ENCODE peak calls at places on chromosomes 7 and 10, in eight cellular contexts. T is endothelial cell; D is activated CD8-positive, alpha-beta memory T cell treated with anti-CD3 and anti-CD28 coated beads for 1 hour; V is sigmoid colon; Z is GM19239; H is mammary epithelial cell; O is hypothalamus; N is fibroblast of the conjunctiva. J is an unnamed sample.

GRCh38 chr7:47539398-47540052 is 42.4 kb downstream of the TNS3 start:
- DNase-seq in V (no peak), H (no peak), D (no peak), T (no peak), O (no peak), N (no peak), Z (no peak), J (no peak)

GRCh38 chr7:158530800-158531609 is 56.6 kb downstream of the PTPRN2 start:
- DNase-seq in Z (no peak), H (no peak), O (no peak), T (no peak), D (no peak), V (no peak), N (no peak), J (no peak)

GRCh38 chr7:134866581-134866980 is 87.1 kb downstream of the CALD1 start:
- DNase-seq in H (no peak), V (no peak), T (peak), Z (no peak), D (no peak), O (no peak), N (no peak), J (no peak)

GRCh38 chr10:62437696-62438095 is 63.5 kb downstream of the ZNF365 start:
- DNase-seq in O (no peak), H (peak), Z (no peak), N (peak), D (no peak), T (peak), V (no peak), J (no peak)

GRCh38 chr7:106217089-106217542 is 67.7 kb downstream of the NAMPT start:
- DNase-seq in D (no peak), O (no peak), V (peak), T (no peak), Z (no peak), H (peak), N (peak), J (no peak)

GRCh38 chr10:69912584-69912983 is 110.9 kb downstream of the COL13A1 start:
- DNase-seq in Z (no peak), T (no peak), N (no peak), H (no peak), V (no peak), O (no peak), D (no peak), J (no peak)

GRCh38 chr7:1946461-1947450 is 276.7 kb downstream of the ELFN1 start:
- DNase-seq in H (no peak), N (no peak), O (no peak), V (peak), T (no peak), D (no peak), Z (no peak), J (no peak)

GRCh38 chr10:128927389-128927788 is 539.7 kb upstream of the MGMT start:
- DNase-seq in V (no peak), H (no peak), Z (no peak), O (no peak), D (no peak), N (peak), T (no peak), J (no peak)

GRCh38 chr7:79598351-79598750 is 144.9 kb upstream of the MAGI2 start:
- DNase-seq in O (no peak), T (no peak), Z (no peak), V (no peak), H (no peak), N (no peak), D (no peak), J (no peak)

GRCh38 chr10:56508562-56508961 is 147.5 kb upstream of the ZWINT start:
- DNase-seq in O (no peak), D (no peak), N (no peak), H (no peak), T (no peak), Z (no peak), V (no peak), J (no peak)

GRCh38 chr7:30226593-30227268 is 57.7 kb upstream of the ZNRF2 start:
- DNase-seq in N (no peak), Z (no peak), V (no peak), T (peak), D (no peak), O (no peak), H (peak), J (peak)

GRCh38 chr10:94623572-94623971 is 60.0 kb upstream of the CYP2C18 start:
- DNase-seq in N (no peak), T (no peak), Z (no peak), H (no peak), V (no peak), D (no peak), O (no peak), J (no peak)

GRCh38 chr7:70032673-70033072 is 434.4 kb downstream of the AUTS2 start:
- DNase-seq in D (no peak), T (no peak), Z (no peak), O (no peak), N (no peak), V (no peak), H (no peak), J (no peak)

GRCh38 chr7:47465191-47465590 is 116.7 kb downstream of the TNS3 start:
- DNase-seq in O (no peak), V (no peak), N (no peak), T (no peak), D (no peak), H (no peak), Z (no peak), J (no peak)

GRCh38 chr10:126432507-126432906 is 44.2 kb upstream of the ADAM12 start:
- DNase-seq in T (no peak), N (no peak), H (no peak), D (no peak), V (no peak), O (no peak), Z (no peak), J (no peak)

GRCh38 chr7:100655908-100656674 is at the start of gene ACTL6B:
- DNase-seq in V (no peak), H (peak), T (peak), N (no peak), D (no peak), Z (no peak), O (no peak), J (peak)

GRCh38 chr7:148535227-148535626 is 55.3 kb upstream of the C7orf33 start:
- DNase-seq in D (no peak), H (peak), Z (no peak), O (no peak), V (peak), T (no peak), N (no peak), J (no peak)

GRCh38 chr7:92833024-92833765 is 3.2 kb downstream of the CDK6 start:
- DNase-seq in Z (no peak), H (peak), T (peak), V (peak), D (peak), N (peak), O (no peak), J (peak)

GRCh38 chr7:54967384-54967783 is 51.4 kb upstream of the EGFR start:
- DNase-seq in H (peak), D (no peak), T (no peak), V (no peak), O (no peak), Z (no peak), N (no peak), J (no peak)

GRCh38 chr7:119472398-119473038 is 800.5 kb upstream of the KCND2 start:
- DNase-seq in Z (no peak), H (no peak), V (no peak), O (no peak), T (no peak), D (no peak), N (no peak), J (peak)

GRCh38 chr7:77537136-77537594 is at the start of gene PTPN12:
- DNase-seq in Z (no peak), D (no peak), H (no peak), T (no peak), O (peak), V (peak), N (peak), J (peak)